ENCODE peak calls at places on chromosomes 5 and 9, in seven cellular contexts. M is A549, I is mammary epithelial cell, Y is tibial artery, Z is epithelial cell of esophagus, D is neural progenitor cell, W is SK-N-SH. N is an unnamed sample.

GRCh38 chr9:94912700-94913249 is 186.3 kb downstream of the AOPEP start:
- DNase-seq in Z (peak), D (peak), M (peak), Y (no peak), W (no peak), I (peak), N (no peak)

GRCh38 chr5:82821978-82822927 is 254.9 kb downstream of the TMEM167A start:
- DNase-seq in Y (no peak), Z (peak), I (peak), W (no peak), M (no peak), D (peak), N (no peak)

GRCh38 chr5:61631438-61631941 is 299.4 kb downstream of the ZSWIM6 start:
- DNase-seq in W (no peak), D (peak), Z (no peak), Y (peak), I (no peak), M (no peak), N (peak)

GRCh38 chr9:137350696-137351584 is 48.9 kb upstream of the NRARP start:
- DNase-seq in W (no peak), Y (no peak), Z (no peak), I (no peak), D (no peak), M (no peak), N (peak)

GRCh38 chr5:26763151-26763550 is 275.2 kb downstream of the CDH9 start:
- DNase-seq in Y (no peak), W (no peak), M (no peak), Z (peak), D (no peak), I (no peak), N (no peak)

GRCh38 chr9:90641090-90641489 is 1.5 kb downstream of the DIRAS2 start:
- DNase-seq in Z (no peak), M (no peak), I (no peak), W (no peak), D (no peak), Y (no peak), N (no peak)

GRCh38 chr5:176878463-176878862 is 20.7 kb downstream of the HK3 start:
- DNase-seq in M (no peak), W (no peak), Z (no peak), I (no peak), Y (no peak), D (no peak), N (no peak)

GRCh38 chr5:33336911-33337620 is 103.7 kb upstream of the TARS1 start:
- DNase-seq in W (no peak), M (no peak), Y (no peak), D (no peak), Z (peak), I (peak), N (no peak)

GRCh38 chr9:128702949-128703615 is 779 bp downstream of the PKN3 start:
- DNase-seq in Y (no peak), D (peak), M (peak), Z (no peak), W (peak), I (no peak), N (no peak)

GRCh38 chr9:93536874-93537273 is 39.5 kb upstream of the PHF2 start:
- DNase-seq in M (no peak), W (no peak), Y (no peak), Z (no peak), D (peak), I (no peak), N (no peak)

GRCh38 chr5:110342683-110343082 is 383.8 kb downstream of the TMEM232 start:
- DNase-seq in W (no peak), I (no peak), Z (no peak), D (no peak), Y (peak), M (no peak), N (no peak)

GRCh38 chr5:141876628-141877477 is 1.4 kb downstream of the PCDH1 start:
- DNase-seq in W (no peak), I (peak), M (no peak), D (peak), Y (no peak), Z (peak), N (no peak)

GRCh38 chr9:34862043-34862442 is 96.0 kb upstream of the PHF24 start:
- DNase-seq in W (no peak), M (no peak), I (no peak), Z (no peak), Y (no peak), D (no peak), N (no peak)

GRCh38 chr5:131096774-131097695 is 68.0 kb downstream of the HINT1 start:
- DNase-seq in I (peak), Y (no peak), W (no peak), Z (peak), M (no peak), D (no peak), N (no peak)

GRCh38 chr5:140827704-140828401 is at the start of gene PCDHA6:
- DNase-seq in I (no peak), W (no peak), D (no peak), M (no peak), Z (no peak), Y (no peak), N (no peak)

GRCh38 chr5:33362915-33363314 is 77.8 kb upstream of the TARS1 start:
- DNase-seq in Y (peak), M (no peak), Z (no peak), D (peak), W (no peak), I (no peak), N (peak)

GRCh38 chr9:133854048-133854447 is 115.9 kb upstream of the SARDH start:
- DNase-seq in M (no peak), Y (no peak), Z (no peak), D (no peak), W (no peak), I (no peak), N (no peak)

GRCh38 chr9:134205636-134206316 is 41.4 kb upstream of the RNU6ATAC start:
- DNase-seq in W (peak), I (no peak), M (no peak), Z (no peak), Y (peak), D (no peak), N (peak)

GRCh38 chr9:33467526-33467925 is 6.2 kb downstream of the NOL6 start:
- DNase-seq in Y (no peak), I (no peak), Z (no peak), M (no peak), W (peak), D (no peak), N (peak)

GRCh38 chr5:150946351-150946905 is 41.6 kb upstream of the ZNF300 start:
- DNase-seq in I (no peak), W (peak), Y (peak), D (no peak), Z (peak), M (no peak), N (peak)

GRCh38 chr5:170554566-170555267 is 50.9 kb downstream of the KCNIP1 start:
- DNase-seq in D (no peak), I (no peak), W (peak), Y (peak), Z (no peak), M (no peak), N (peak)

GRCh38 chr5:27093296-27093695 is 54.9 kb upstream of the CDH9 start:
- DNase-seq in D (no peak), Z (no peak), M (no peak), Y (no peak), I (no peak), W (no peak), N (no peak)

DNA sequence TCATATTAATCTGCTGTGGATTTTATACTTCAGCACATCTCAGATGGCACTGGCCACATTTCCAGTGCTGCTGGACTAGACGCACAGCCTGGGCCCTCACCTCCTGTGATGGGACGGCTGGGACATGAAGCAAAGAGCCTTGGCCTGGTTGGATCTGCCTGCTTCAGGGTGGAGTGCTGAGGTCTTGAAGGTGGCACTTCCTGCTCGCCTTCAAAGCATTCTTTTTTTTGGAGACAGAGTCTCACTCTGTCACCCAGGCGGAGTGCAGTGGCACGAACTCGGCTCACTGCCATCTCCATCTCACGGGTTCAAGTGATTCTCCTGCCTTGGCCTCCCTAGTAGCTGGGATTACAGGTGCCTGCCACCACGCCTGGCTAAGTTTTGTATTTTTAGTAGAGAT is 73.1 kb downstream of the RAPGEF1 start:
- DNase-seq in D (no peak), I (no peak), Y (no peak), M (no peak), Z (no peak), W (no peak), N (no peak)
- H3K4me3 ChIP-seq in D (no peak), I (no peak), Y (no peak), M (no peak), Z (no peak), W (no peak), N (no peak)

DNA sequence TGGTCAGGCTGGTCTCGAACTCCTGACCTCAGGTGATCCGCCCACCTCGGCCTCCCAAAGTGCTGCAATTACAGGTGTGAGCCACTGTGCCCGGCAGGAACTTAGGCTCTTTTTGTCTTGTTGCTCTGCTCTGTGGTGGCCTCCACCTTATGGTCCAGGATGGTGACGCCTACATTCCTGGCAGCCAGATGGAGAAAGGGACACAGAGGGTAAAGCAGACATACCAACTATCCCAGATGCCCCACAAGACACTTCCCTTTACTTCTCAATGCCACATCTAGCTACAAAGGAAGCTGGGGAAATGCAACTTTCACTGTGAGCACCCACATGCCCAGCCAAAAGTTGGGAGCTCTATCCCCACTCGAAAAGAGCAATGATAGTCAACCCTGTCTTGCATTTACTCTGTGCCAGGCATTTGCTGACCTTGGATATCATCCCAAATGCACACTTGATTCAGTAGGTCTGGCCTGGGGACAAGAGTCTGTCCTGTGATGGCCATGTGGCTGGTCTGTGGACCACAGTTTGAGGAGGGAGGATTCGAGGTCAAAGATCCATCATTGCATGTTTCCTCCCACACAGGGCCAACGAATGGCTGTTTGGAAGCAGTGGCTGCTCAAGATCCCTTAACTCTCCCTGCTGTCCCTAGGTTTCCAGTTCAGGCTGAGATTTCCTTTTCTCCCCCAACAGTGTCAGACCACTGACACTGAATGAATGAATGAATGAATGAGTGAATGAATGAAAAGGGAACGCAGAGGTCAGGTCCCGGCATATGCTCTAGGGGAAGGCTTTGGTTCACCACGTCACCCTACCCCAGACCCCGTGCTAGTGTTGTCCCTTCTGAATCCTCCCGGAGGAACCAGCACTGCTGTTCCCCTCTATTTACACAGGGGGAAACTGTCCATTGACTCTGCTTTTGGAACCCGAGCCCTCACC is 1.4 kb upstream of the ERGIC1 start:
- DNase-seq in I (no peak), W (no peak), Y (no peak), M (no peak), Z (no peak), D (no peak), N (no peak)
- H3K4me3 ChIP-seq in I (no peak), W (no peak), Y (no peak), M (no peak), Z (no peak), D (no peak), N (no peak)

DNA sequence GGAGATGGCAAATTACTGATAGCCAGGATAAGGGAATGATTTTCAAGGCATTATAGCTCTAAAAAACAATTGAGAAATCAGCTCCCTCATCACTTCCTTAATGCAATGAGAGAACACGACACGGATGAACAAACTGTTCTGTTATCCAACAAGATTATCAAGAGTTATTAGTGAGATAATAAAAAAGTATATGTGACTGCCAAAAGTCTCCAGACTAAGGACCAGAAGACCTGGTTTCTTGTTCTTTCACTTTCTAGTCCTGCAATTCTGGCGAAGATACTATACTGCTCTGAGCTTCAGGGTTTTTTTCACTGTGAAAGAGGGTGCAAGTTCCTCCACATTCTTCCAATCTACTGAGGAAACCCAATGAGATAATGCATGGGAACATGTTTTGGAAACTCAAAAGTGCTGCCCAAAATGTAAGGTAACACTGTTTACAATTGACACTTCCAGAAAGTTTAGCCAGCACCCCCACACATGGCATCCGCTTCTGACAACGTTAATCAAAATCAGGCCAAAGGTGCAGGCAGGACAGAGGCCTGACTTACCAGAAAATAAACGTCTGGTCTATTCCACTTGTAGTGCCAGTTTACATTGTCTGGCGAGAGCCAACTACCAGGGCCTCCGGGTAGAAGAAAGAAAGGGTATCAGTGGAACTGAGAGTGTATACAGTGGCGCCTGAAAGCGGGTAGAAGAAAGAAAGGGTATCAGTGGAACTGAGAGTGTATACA is 254.3 kb downstream of the DOCK8 start:
- DNase-seq in Y (no peak), I (no peak), D (no peak), W (no peak), Z (no peak), M (no peak), N (no peak)
- H3K4me3 ChIP-seq in Y (no peak), I (peak), D (peak), W (no peak), Z (no peak), M (no peak), N (no peak)

DNA sequence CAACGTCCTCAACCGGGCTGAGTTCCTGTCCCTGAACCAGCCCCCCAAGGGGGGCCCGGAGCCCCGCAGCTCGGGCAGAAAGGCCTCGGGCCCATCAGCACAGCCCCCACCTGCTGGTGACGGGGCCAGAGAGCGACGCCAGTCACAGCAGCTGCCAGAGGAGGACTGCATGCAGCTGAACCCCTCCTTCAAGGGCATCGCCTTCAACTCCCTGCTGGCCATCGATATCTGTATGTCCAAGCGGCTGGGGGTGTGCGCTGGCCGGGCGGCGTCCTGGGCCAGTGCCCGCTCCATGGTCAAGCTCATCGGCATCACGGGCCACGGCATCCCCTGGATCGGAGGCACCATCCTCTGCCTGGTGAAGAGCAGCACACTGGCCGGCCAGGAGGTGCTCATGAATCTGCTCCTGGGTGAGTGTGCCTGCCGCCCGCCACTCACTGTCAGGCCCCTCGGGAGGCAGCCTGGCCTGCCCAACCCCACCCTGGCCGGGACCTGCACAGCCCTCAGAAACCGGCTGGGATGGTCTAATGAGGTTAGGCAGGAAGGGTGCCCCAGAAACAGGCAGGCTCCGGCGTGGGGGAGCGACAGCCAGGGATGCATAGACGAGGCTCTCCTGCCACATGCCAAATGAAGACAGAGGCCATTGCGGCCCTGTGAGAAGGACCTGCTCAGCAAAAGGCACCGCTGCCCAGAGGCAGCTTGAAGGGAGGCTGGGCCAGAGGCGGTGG is 680 bp downstream of the PLPP7 start:
- DNase-seq in D (no peak), I (no peak), M (no peak), W (peak), Z (no peak), Y (no peak), N (peak)
- H3K4me3 ChIP-seq in D (no peak), I (no peak), M (no peak), W (peak), Z (no peak), Y (peak), N (peak)